ENCODE peak calls at places on chromosome 17, in five cellular contexts. Q is fibroblast of lung, O is endothelial cell of umbilical vein, J is IMR-90, Y is adipocyte. D is an unnamed sample.

GRCh38 chr17:38450699-38451029 is 22.4 kb downstream of the ARHGAP23 start:
- DNase-seq in O (no peak), Y (no peak), Q (no peak), J (no peak), D (no peak)

GRCh38 chr17:45994987-45995386 is 4.1 kb upstream of the STH start:
- DNase-seq in Y (no peak), Q (no peak), O (no peak), J (no peak), D (no peak)

GRCh38 chr17:59620518-59621259 is 994 bp downstream of the CLTC start:
- DNase-seq in O (peak; percentile 45), Q (peak; percentile 33), J (no peak), Y (peak; percentile 62), D (peak; percentile 77)

GRCh38 chr17:76382803-76383644 is 1.4 kb upstream of the SPHK1 start:
- DNase-seq in J (peak; percentile 78), Y (peak; percentile 86), O (peak; percentile 74), Q (peak; percentile 86), D (peak; percentile 85)

GRCh38 chr17:8075574-8076342 is 11.8 kb downstream of the ALOX12B start:
- DNase-seq in O (no peak), Y (no peak), Q (no peak), J (no peak), D (no peak)

GRCh38 chr17:68437979-68438877 is 19.1 kb downstream of the WIPI1 start:
- DNase-seq in J (peak; percentile 47), Y (no peak), Q (peak; percentile 5), O (peak; percentile 79), D (peak; percentile 75)

GRCh38 chr17:41919840-41920579 is 1.3 kb upstream of the ACLY start:
- DNase-seq in J (peak; percentile 33), Q (peak; percentile 18), O (no peak), Y (peak; percentile 49), D (peak; percentile 86)

GRCh38 chr17:13540546-13540945 is 61.2 kb downstream of the HS3ST3A1 start:
- DNase-seq in J (no peak), Q (peak; percentile 93), Y (no peak), O (no peak), D (no peak)

GRCh38 chr17:44636562-44636961 is 19.7 kb upstream of the MEIOC start:
- DNase-seq in J (peak; percentile 72), Q (peak; percentile 41), O (peak; percentile 60), Y (peak; percentile 89), D (peak; percentile 23)

GRCh38 chr17:59888145-59888750 is 4.5 kb downstream of the TUBD1 start:
- DNase-seq in Y (no peak), Q (no peak), J (no peak), O (no peak), D (no peak)

GRCh38 chr17:50271173-50271750 is 3.0 kb upstream of the TMEM92 start:
- DNase-seq in Y (peak; percentile 64), O (no peak), Q (no peak), J (peak; percentile 23), D (no peak)

GRCh38 chr17:65222216-65222738 is 85.1 kb downstream of the RGS9 start:
- DNase-seq in O (no peak), Y (no peak), J (peak; percentile 48), Q (peak; percentile 30), D (no peak)

GRCh38 chr17:6572997-6573396 is 16.6 kb upstream of the PITPNM3 start:
- DNase-seq in Q (no peak), O (no peak), Y (no peak), J (no peak), D (no peak)

GRCh38 chr17:75812096-75813001 is 27.7 kb downstream of the UNK start:
- DNase-seq in Y (no peak), J (peak; percentile 13), Q (no peak), O (no peak), D (no peak)

GRCh38 chr17:68184816-68185436 is 62.9 kb upstream of the AMZ2 start:
- DNase-seq in O (no peak), J (no peak), Y (no peak), Q (no peak), D (no peak)

GRCh38 chr17:9217151-9218067 is 196.1 kb downstream of the NTN1 start:
- DNase-seq in Y (peak; percentile 84), Q (peak; percentile 85), O (no peak), J (peak; percentile 62), D (peak; percentile 89)

GRCh38 chr17:45747907-45748306 is 36.2 kb upstream of the CRHR1 start:
- DNase-seq in O (no peak), Y (no peak), J (no peak), Q (no peak), D (no peak)

GRCh38 chr17:64413505-64413904 is 22.8 kb upstream of the PECAM1 start:
- DNase-seq in Q (no peak), Y (no peak), O (no peak), J (no peak), D (peak; percentile 27)

GRCh38 chr17:83129676-83130075 is 50.3 kb downstream of the METRNL start:
- DNase-seq in O (no peak), Y (no peak), Q (no peak), J (no peak), D (no peak)

GRCh38 chr17:73785466-73785865 is 141.2 kb upstream of the SDK2 start:
- DNase-seq in O (no peak), Q (no peak), Y (no peak), J (no peak), D (no peak)

GRCh38 chr17:75795820-75796607 is 11.4 kb downstream of the UNK start:
- DNase-seq in O (no peak), Y (no peak), Q (no peak), J (no peak), D (no peak)

GRCh38 chr17:28684963-28685362 is 23.0 kb downstream of the SUPT6H start:
- DNase-seq in Q (peak; percentile 5), Y (peak; percentile 6), O (no peak), J (peak; percentile 16), D (no peak)
- H3K9ac ChIP-seq in Q (no peak overlapping the region), Y (no peak overlapping the region), O (no peak overlapping the region), J (no peak overlapping the region), D (no peak overlapping the region)

GRCh38 chr17:66949501-66949900 is 15.0 kb upstream of the CACNG4 start:
- DNase-seq in Y (no peak), J (peak; percentile 8), O (no peak), Q (peak; percentile 64), D (no peak)
- H3K9ac ChIP-seq in Y (no peak overlapping the region), J (no peak overlapping the region), O (no peak overlapping the region), Q (no peak overlapping the region), D (no peak overlapping the region)

GRCh38 chr17:57607553-57608120 is 137.5 kb downstream of the CCDC182 start:
- DNase-seq in Y (no peak), Q (no peak), J (no peak), O (no peak), D (no peak)
- H3K9ac ChIP-seq in Y (no peak overlapping the region), Q (no peak overlapping the region), J (no peak overlapping the region), O (no peak overlapping the region), D (no peak overlapping the region)

GRCh38 chr17:81447331-81447933 is 52.2 kb downstream of the BAHCC1 start:
- DNase-seq in O (no peak), Y (no peak), J (no peak), Q (no peak), D (no peak)
- H3K9ac ChIP-seq in O (no peak overlapping the region), Y (no peak overlapping the region), J (no peak overlapping the region), Q (no peak overlapping the region), D (no peak overlapping the region)

DNA sequence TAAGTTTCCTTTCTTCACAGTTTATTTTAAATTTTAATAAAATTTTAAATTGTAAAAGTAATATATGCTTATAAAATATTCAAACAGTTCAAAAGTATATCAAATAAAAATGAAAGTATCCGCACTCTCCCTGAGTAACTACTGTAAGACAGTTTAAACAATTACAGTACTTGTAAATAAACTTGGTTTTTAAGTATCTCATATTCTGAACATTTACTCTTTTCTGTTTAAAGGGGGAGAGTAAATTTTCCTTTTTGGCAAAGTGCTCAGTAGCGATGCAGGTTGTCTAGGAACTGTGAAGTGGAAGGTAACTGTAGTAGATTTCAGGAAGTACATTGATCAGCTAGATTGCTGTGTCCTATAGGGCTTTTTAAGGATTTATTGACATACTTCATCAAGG is 28.8 kb downstream of the AATF start:
- DNase-seq in Q (no peak), Y (no peak), J (no peak), O (no peak), D (no peak)
- H3K9ac ChIP-seq in Q (no peak overlapping the region), Y (no peak overlapping the region), J (no peak overlapping the region), O (no peak overlapping the region), D (no peak overlapping the region)

GRCh38 chr17:11285946-11286345 is 44.9 kb downstream of the SHISA6 start:
- DNase-seq in J (no peak), Y (no peak), Q (no peak), O (no peak), D (no peak)

GRCh38 chr17:11282586-11282985 is 41.6 kb downstream of the SHISA6 start:
- DNase-seq in O (no peak), Y (no peak), J (no peak), Q (no peak), D (no peak)

GRCh38 chr17:11287791-11288190 is 46.8 kb downstream of the SHISA6 start:
- DNase-seq in O (no peak), J (no peak), Q (no peak), Y (no peak), D (no peak)

GRCh38 chr17:11279776-11280344 is 38.8 kb downstream of the SHISA6 start:
- DNase-seq in J (no peak), Y (no peak), O (no peak), Q (no peak), D (no peak)

GRCh38 chr17:11284811-11285210 is 43.8 kb downstream of the SHISA6 start:
- DNase-seq in Y (no peak), O (no peak), J (no peak), Q (no peak), D (no peak)
- H3K9ac ChIP-seq in Y (no peak overlapping the region), O (no peak overlapping the region), J (no peak overlapping the region), Q (no peak overlapping the region), D (no peak overlapping the region)